ENCODE peak calls at places on chromosome 20, in six cellular contexts. V is progenitor cell of endocrine pancreas, X is DND-41, J is fibroblast of lung, E is GM20000, C is lung. F is an unnamed sample.

GRCh38 chr20:56897318-56897962 is 268.3 kb downstream of the TFAP2C start:
- DNase-seq in X (no peak), C (no peak), E (no peak), J (no peak), V (no peak), F (no peak)

GRCh38 chr20:23343590-23343989 is 7.0 kb upstream of the NXT1 start:
- DNase-seq in C (no peak), E (no peak), V (no peak), X (no peak), J (no peak), F (no peak)

GRCh38 chr20:8082025-8082424 is 50.0 kb upstream of the PLCB1 start:
- DNase-seq in X (no peak), E (no peak), C (no peak), J (no peak), V (no peak), F (no peak)

GRCh38 chr20:3218307-3218988 is 9.2 kb downstream of the ITPA start:
- DNase-seq in J (peak; percentile 14), X (peak; percentile 59), E (peak; percentile 88), V (peak; percentile 72), C (peak; percentile 72), F (peak; percentile 90)

GRCh38 chr20:11378252-11378651 is 539.4 kb upstream of the BTBD3 start:
- DNase-seq in J (no peak), X (no peak), V (no peak), C (no peak), E (no peak), F (no peak)

GRCh38 chr20:20561172-20561571 is 151.3 kb downstream of the RALGAPA2 start:
- DNase-seq in V (no peak), E (no peak), C (no peak), J (no peak), X (no peak), F (no peak)

GRCh38 chr20:50728981-50729874 is 2.2 kb upstream of the PARD6B start:
- DNase-seq in C (peak; percentile 55), V (no peak), J (no peak), E (no peak), X (no peak), F (no peak)

GRCh38 chr20:56826306-56826970 is 197.3 kb downstream of the TFAP2C start:
- DNase-seq in C (no peak), V (no peak), E (no peak), X (no peak), J (no peak), F (no peak)

GRCh38 chr20:50311308-50312001 is 120.8 kb downstream of the CEBPB start:
- DNase-seq in E (no peak), J (no peak), X (no peak), V (no peak), C (no peak), F (no peak)

GRCh38 chr20:57169162-57169561 is 97.3 kb downstream of the BMP7 start:
- DNase-seq in C (no peak), J (no peak), X (no peak), V (no peak), E (no peak), F (no peak)

GRCh38 chr20:621115-621756 is 11.1 kb upstream of the TCF15 start:
- DNase-seq in E (no peak), C (no peak), X (no peak), V (no peak), J (no peak), F (no peak)

GRCh38 chr20:56953055-56953586 is 313.3 kb downstream of the BMP7 start:
- DNase-seq in X (no peak), C (no peak), J (no peak), E (no peak), V (no peak), F (no peak)

GRCh38 chr20:1328680-1329330 is at the start of gene SDCBP2:
- DNase-seq in E (no peak), J (no peak), V (no peak), C (peak; percentile 66), X (peak; percentile 2), F (no peak)

GRCh38 chr20:24948939-24949679 is at the start of gene CST7:
- DNase-seq in X (peak; percentile 95), J (no peak), V (no peak), E (peak; percentile 57), C (peak; percentile 37), F (peak; percentile 79)

GRCh38 chr20:50283922-50284810 is 93.5 kb downstream of the CEBPB start:
- DNase-seq in X (no peak), V (no peak), E (no peak), J (no peak), C (peak; percentile 79), F (no peak)

GRCh38 chr20:15889073-15889923 is 684.0 kb downstream of the KIF16B start:
- DNase-seq in X (no peak), V (no peak), C (no peak), E (no peak), J (no peak), F (no peak)

GRCh38 chr20:48205786-48206185 is 420.5 kb upstream of the SULF2 start:
- DNase-seq in C (no peak), E (no peak), V (no peak), X (no peak), J (no peak), F (no peak)

GRCh38 chr20:15875446-15875845 is 697.8 kb downstream of the KIF16B start:
- DNase-seq in V (no peak), C (no peak), E (no peak), J (no peak), X (no peak), F (no peak)

GRCh38 chr20:2651772-2652723 is at the start of gene NOP56:
- DNase-seq in V (peak; percentile 96), J (peak; percentile 91), X (peak; percentile 95), E (peak; percentile 97), C (peak; percentile 91), F (peak; percentile 96)

GRCh38 chr20:38059832-38060231 is 26.3 kb downstream of the RPRD1B start:
- DNase-seq in E (no peak), V (no peak), X (no peak), J (no peak), C (no peak), F (no peak)

GRCh38 chr20:38173237-38174156 is 8.4 kb upstream of the TGM2 start:
- DNase-seq in J (peak; percentile 87), V (peak; percentile 18), C (no peak), E (no peak), X (no peak), F (no peak)

GRCh38 chr20:57627972-57628650 is 7.9 kb upstream of the ZBP1 start:
- DNase-seq in V (no peak), X (peak; percentile 81), E (peak; percentile 56), C (peak; percentile 59), J (peak; percentile 74), F (peak; percentile 37)

GRCh38 chr20:53202781-53203180 is 230.6 kb downstream of the TSHZ2 start:
- DNase-seq in J (no peak), V (no peak), X (no peak), C (no peak), E (no peak), F (no peak)

GRCh38 chr20:10771435-10772140 is 97.8 kb upstream of the JAG1 start:
- DNase-seq in V (no peak), X (no peak), J (peak; percentile 13), C (no peak), E (no peak), F (no peak)

GRCh38 chr20:61349447-61350165 is 97.5 kb downstream of the CDH4 start:
- DNase-seq in J (no peak), C (no peak), X (no peak), V (no peak), E (no peak), F (no peak)

GRCh38 chr20:61352381-61353260 is 100.6 kb downstream of the CDH4 start:
- DNase-seq in C (no peak), J (no peak), X (no peak), E (no peak), V (no peak), F (no peak)

GRCh38 chr20:61353996-61354390 is 101.9 kb downstream of the CDH4 start:
- DNase-seq in J (no peak), C (no peak), E (no peak), X (no peak), V (no peak), F (no peak)

GRCh38 chr20:61353261-61353995 is 101.4 kb downstream of the CDH4 start:
- DNase-seq in V (no peak), J (peak; percentile 26), X (no peak), E (no peak), C (no peak), F (no peak)

DNA sequence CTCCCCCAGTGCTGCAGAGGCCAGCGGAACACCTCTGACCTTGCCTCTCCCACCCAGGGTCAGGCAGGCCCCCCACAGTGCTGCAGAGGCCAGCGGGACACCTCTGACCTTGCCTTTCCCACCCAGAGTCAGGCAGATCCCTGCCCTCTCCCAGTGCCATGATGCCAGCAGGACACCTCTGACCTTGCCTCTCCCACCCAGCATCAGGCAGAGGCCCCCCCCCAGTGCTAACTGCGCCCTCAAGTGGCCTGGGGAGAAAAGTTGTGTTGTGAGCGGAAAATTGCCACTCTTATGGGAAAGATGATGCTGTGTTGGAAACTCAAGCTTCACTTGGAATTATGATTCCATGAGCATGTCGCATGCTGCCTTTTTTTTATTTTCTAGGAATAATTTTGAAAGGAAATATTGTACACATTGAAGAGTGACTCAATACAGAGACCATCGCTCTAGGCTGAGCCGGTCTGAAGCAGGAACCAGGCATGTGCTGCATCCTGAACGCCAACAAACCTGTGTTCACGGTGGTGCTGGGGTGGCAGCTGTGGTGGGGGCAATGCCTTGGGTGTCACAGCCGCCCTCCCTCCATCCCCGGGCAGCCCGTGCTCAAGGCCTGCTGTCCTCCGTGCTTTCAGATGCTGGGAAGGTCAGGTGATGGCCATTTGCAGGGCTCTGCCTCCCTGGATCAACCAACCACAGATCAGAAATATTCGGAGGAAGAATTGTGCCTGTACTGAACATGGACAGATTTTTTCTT is 98.6 kb downstream of the CDH4 start:
- DNase-seq in V (no peak), X (no peak), E (no peak), J (no peak), C (no peak), F (no peak)
- TF ChIP-seq CTCF in V (peak; percentile 23), X (peak; percentile 24), E (no peak), J (no peak), C (no peak), F (no peak)

GRCh38 chr20:41089555-41089954 is 47.8 kb upstream of the PLCG1 start:
- DNase-seq in E (no peak), V (no peak), X (no peak), J (no peak), C (no peak), F (no peak)
- TF ChIP-seq CTCF in E (no peak), V (no peak), X (peak; percentile 37), J (no peak), C (no peak), F (no peak)

GRCh38 chr20:40966103-40966502 is 62.5 kb upstream of the TOP1 start:
- DNase-seq in V (no peak), X (peak; percentile 41), E (no peak), C (no peak), J (no peak), F (no peak)
- TF ChIP-seq CTCF in V (peak; percentile 45), X (peak; percentile 56), E (no peak), C (no peak), J (peak; percentile 44), F (no peak)

DNA sequence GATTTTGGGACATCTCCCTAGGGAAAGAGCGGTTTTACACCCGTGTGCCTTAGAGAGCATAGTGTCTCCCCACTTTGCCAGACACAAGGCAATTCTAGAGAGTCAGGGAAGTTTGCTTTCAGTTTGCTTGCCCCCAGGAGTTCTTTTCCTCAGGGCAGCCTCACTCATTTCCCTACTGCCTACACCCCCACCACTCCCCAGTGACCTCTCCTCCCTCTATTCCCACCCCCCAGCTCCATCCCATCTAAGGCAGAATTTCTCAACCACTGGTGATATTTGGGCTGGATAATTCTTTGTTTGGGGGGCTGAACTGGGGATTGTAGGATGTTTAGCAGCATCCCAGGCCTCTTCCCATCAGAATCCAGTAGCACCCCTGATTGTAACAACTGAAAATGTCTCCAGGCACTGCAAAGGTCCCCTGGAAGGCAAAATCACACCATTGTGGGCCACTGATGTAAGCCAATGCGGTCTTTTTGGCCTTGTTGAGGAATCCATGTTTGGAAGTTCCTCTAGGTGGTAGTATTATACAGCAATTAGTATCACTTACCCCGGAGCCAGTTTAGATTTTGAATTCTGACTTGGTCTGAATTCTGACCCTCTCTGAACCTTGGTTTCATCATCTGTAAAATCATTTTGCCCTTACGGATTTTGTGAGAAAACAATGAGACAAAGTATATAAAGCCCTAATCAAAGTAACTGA is 1.3 kb downstream of the EPPIN start:
- DNase-seq in X (no peak), J (peak; percentile 48), V (no peak), E (peak; percentile 10), C (no peak), F (peak; percentile 10)
- TF ChIP-seq CTCF in X (peak; percentile 60), J (peak; percentile 35), V (peak; percentile 57), E (no peak), C (no peak), F (no peak)